ENCODE peak calls at places on chromosomes 16 and 17, in nine cellular contexts. O, A, P, T, B, Q, W, L and R are unnamed samples.

GRCh38 chr17:6254036-6254435 is 180.9 kb downstream of the AIPL1 start:
- DNase-seq in O (no peak), A (no peak), P (no peak), T (peak; percentile 3), B (no peak), Q (no peak), W (no peak), L (no peak), R (no peak)

GRCh38 chr16:67571981-67572431 is 9.7 kb downstream of the CTCF start:
- DNase-seq in O (no peak), A (no peak), P (no peak), T (peak; percentile 19), B (no peak), Q (no peak), W (no peak), L (no peak), R (no peak)

GRCh38 chr16:47927330-47927729 is 228.5 kb downstream of the ABCC12 start:
- DNase-seq in O (no peak), A (no peak), P (no peak), T (peak; percentile 70), B (no peak), Q (no peak), W (peak; percentile 7), L (no peak), R (no peak)

GRCh38 chr16:83967838-83968482 is at the start of gene NECAB2:
- DNase-seq in O (peak; percentile 93), A (peak; percentile 60), P (peak; percentile 4), T (no peak), B (peak; percentile 83), Q (no peak), W (no peak), L (peak; percentile 18), R (peak; percentile 54)

GRCh38 chr16:9800180-9800738 is 382.0 kb downstream of the GRIN2A start:
- DNase-seq in O (no peak), A (no peak), P (no peak), T (no peak), B (no peak), Q (no peak), W (no peak), L (no peak), R (no peak)

GRCh38 chr16:86584726-86585721 is 6.7 kb downstream of the FOXL1 start:
- DNase-seq in O (no peak), A (no peak), P (no peak), T (no peak), B (no peak), Q (no peak), W (no peak), L (no peak), R (no peak)

GRCh38 chr16:77863250-77863649 is 74.9 kb downstream of the VAT1L start:
- DNase-seq in O (no peak), A (no peak), P (no peak), T (no peak), B (no peak), Q (no peak), W (no peak), L (no peak), R (no peak)

GRCh38 chr16:53435066-53435688 is 906 bp downstream of the RBL2 start:
- DNase-seq in O (no peak), A (peak; percentile 53), P (peak; percentile 86), T (peak; percentile 82), B (peak; percentile 75), Q (peak; percentile 70), W (peak; percentile 59), L (peak; percentile 90), R (peak; percentile 74)

GRCh38 chr16:29761882-29762281 is 16.1 kb upstream of the C16orf54 start:
- DNase-seq in O (no peak), A (no peak), P (no peak), T (no peak), B (no peak), Q (no peak), W (no peak), L (no peak), R (no peak)

GRCh38 chr17:18977021-18977420 is 25.1 kb downstream of the SLC5A10 start:
- DNase-seq in O (no peak), A (no peak), P (no peak), T (no peak), B (no peak), Q (no peak), W (no peak), L (no peak), R (no peak)

GRCh38 chr17:46972346-46972745 is 6.7 kb downstream of the RPRML start:
- DNase-seq in O (no peak), A (no peak), P (no peak), T (no peak), B (no peak), Q (no peak), W (no peak), L (no peak), R (no peak)

GRCh38 chr17:335691-336090 is 16.9 kb downstream of the RPH3AL start:
- DNase-seq in O (no peak), A (no peak), P (no peak), T (no peak), B (peak; percentile 65), Q (no peak), W (no peak), L (no peak), R (peak; percentile 13)

GRCh38 chr16:17222756-17223411 is 247.9 kb downstream of the XYLT1 start:
- DNase-seq in O (no peak), A (peak; percentile 31), P (no peak), T (no peak), B (no peak), Q (no peak), W (no peak), L (no peak), R (no peak)

GRCh38 chr17:47717845-47718621 is 15.0 kb upstream of the TBX21 start:
- DNase-seq in O (no peak), A (no peak), P (no peak), T (no peak), B (no peak), Q (no peak), W (no peak), L (no peak), R (peak; percentile 54)

GRCh38 chr16:47139561-47140185 is 4.1 kb downstream of the NETO2 start:
- DNase-seq in O (no peak), A (no peak), P (no peak), T (peak; percentile 60), B (no peak), Q (no peak), W (no peak), L (no peak), R (no peak)

GRCh38 chr17:29412780-29413565 is 22.8 kb downstream of the TAOK1 start:
- DNase-seq in O (no peak), A (no peak), P (no peak), T (peak; percentile 69), B (no peak), Q (peak; percentile 6), W (peak; percentile 52), L (no peak), R (no peak)

GRCh38 chr16:12158428-12158827 is 181.9 kb downstream of the SNX29 start:
- DNase-seq in O (no peak), A (no peak), P (no peak), T (peak; percentile 71), B (no peak), Q (no peak), W (peak; percentile 90), L (no peak), R (no peak)

GRCh38 chr17:2138768-2139167 is 83.9 kb downstream of the HIC1 start:
- DNase-seq in O (no peak), A (no peak), P (peak; percentile 28), T (no peak), B (no peak), Q (no peak), W (no peak), L (peak; percentile 78), R (no peak)

GRCh38 chr17:10698116-10698818 is 873 bp downstream of the ADPRM start:
- DNase-seq in O (no peak), A (no peak), P (peak; percentile 16), T (peak; percentile 2), B (no peak), Q (no peak), W (no peak), L (peak; percentile 14), R (no peak)

GRCh38 chr16:85178006-85178591 is 65.8 kb upstream of the CIBAR2 start:
- DNase-seq in O (no peak), A (no peak), P (no peak), T (no peak), B (no peak), Q (no peak), W (no peak), L (no peak), R (no peak)
- TF ChIP-seq CTCF in O (no peak), A (no peak), P (no peak), T (no peak), B (no peak), Q (no peak), W (no peak), L (no peak), R (no peak)

GRCh38 chr17:57340160-57340981 is 84.0 kb downstream of the MSI2 start:
- DNase-seq in O (no peak), A (no peak), P (no peak), T (no peak), B (no peak), Q (no peak), W (no peak), L (no peak), R (no peak)
- TF ChIP-seq CTCF in O (no peak), A (no peak), P (no peak), T (no peak), B (no peak), Q (no peak), W (no peak), L (no peak), R (no peak)

DNA sequence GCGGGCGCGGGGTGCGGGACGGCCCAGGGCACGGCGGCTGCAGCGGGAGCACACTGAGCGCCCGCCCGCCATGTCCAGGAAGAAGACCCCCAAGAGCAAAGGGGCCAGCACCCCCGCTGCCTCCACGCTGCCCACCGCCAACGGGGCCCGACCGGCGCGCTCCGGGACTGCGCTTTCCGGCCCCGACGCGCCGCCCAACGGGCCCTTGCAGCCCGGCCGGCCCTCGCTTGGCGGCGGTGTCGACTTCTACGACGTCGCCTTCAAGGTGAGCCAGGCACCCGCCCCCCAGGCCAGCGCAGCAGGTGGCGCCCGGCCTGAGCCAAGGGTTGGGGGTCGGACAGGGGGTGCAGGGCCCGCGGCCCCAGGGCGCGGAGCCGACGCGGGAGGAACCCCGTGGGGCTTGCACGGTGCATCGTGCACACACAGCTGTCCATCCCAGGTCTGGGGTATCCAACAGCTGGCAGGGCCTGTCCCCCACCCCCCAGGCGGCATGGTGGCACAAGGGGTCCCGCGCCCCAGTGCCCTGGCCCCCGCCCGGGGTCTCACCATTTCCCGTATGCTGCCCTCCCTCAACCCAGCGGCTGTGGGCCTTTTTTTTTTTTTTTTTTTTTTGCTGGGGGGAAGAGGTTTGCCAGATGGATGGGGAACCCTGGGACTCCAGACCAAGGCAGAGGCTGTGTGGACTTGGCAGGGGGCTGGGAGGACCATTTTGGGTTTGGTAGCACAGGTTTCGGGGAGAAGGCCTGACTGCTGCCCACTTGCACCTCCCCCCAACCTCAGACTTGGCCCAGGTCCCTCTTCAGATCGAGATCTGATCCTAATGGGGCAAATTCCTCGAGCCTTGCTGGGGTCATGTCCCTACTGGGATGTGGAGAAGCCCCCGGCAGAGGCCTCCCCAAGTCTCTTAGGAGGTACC is 547 bp downstream of the RAB26 start:
- DNase-seq in O (peak; percentile 88), A (no peak), P (peak; percentile 54), T (peak; percentile 4), B (peak; percentile 80), Q (no peak), W (no peak), L (peak; percentile 45), R (peak; percentile 58)
- TF ChIP-seq CTCF in O (no peak), A (no peak), P (peak; percentile 26), T (no peak), B (no peak), Q (no peak), W (no peak), L (no peak), R (peak; percentile 37)

GRCh38 chr16:22685162-22685830 is 128.7 kb upstream of the HS3ST2 start:
- DNase-seq in O (no peak), A (no peak), P (no peak), T (no peak), B (no peak), Q (no peak), W (no peak), L (no peak), R (no peak)
- TF ChIP-seq CTCF in O (no peak), A (no peak), P (no peak), T (no peak), B (no peak), Q (no peak), W (no peak), L (no peak), R (no peak)